ENCODE peak calls at places on chromosomes 12 and 14, in nine cellular contexts. M is activated T-helper 9 cell treated with anti-CD3 and anti-CD28 coated beads, Interleukin-2, amount 50 U/mL, for 16 hours; U is cardiac fibroblast; T is iris pigment epithelial cell; F is GM12891; Q is ACHN; N is DMS79; R is EL; X is left ventricle myocardium inferior. V is an unnamed sample.

GRCh38 chr14:56482306-56482705 is 97.3 kb upstream of the TMEM260 start:
- DNase-seq in U (peak; percentile 41), Q (peak; percentile 19), X (no peak), T (no peak), F (no peak), N (peak; percentile 44), M (no peak), R (peak; percentile 5), V (peak; percentile 45)

GRCh38 chr14:67680941-67681340 is 6.5 kb upstream of the VTI1B start:
- DNase-seq in M (no peak), R (no peak), T (no peak), U (no peak), F (no peak), X (no peak), N (no peak), Q (no peak), V (no peak)

GRCh38 chr14:101882141-101882935 is 82.0 kb upstream of the DYNC1H1 start:
- DNase-seq in F (no peak), T (no peak), X (no peak), R (no peak), N (no peak), Q (no peak), M (no peak), U (no peak), V (no peak)

GRCh38 chr12:79296871-79297270 is 393.9 kb downstream of the PAWR start:
- DNase-seq in U (no peak), F (no peak), N (no peak), Q (no peak), M (no peak), R (no peak), X (no peak), T (no peak), V (no peak)

GRCh38 chr12:22986997-22987396 is 362.0 kb downstream of the ETNK1 start:
- DNase-seq in F (no peak), R (no peak), M (no peak), U (no peak), T (no peak), Q (no peak), X (no peak), N (no peak), V (no peak)

GRCh38 chr14:104979758-104980591 is 1.8 kb upstream of the AHNAK2 start:
- DNase-seq in Q (peak; percentile 69), T (peak; percentile 56), M (no peak), X (peak; percentile 69), F (no peak), N (peak; percentile 27), R (no peak), U (peak; percentile 60), V (no peak)

GRCh38 chr12:53798575-53798974 is 46.8 kb upstream of the CISTR start:
- DNase-seq in M (no peak), F (no peak), R (no peak), N (no peak), U (peak; percentile 18), Q (no peak), T (peak; percentile 17), X (no peak), V (no peak)

GRCh38 chr14:20802341-20803084 is at the start of gene RNASE1:
- DNase-seq in M (no peak), Q (no peak), T (no peak), F (no peak), X (peak; percentile 34), N (no peak), U (peak; percentile 37), R (no peak), V (no peak)

GRCh38 chr14:52767058-52767833 is 24.2 kb downstream of the GNPNAT1 start:
- DNase-seq in M (no peak), T (no peak), R (no peak), Q (no peak), X (no peak), F (no peak), U (no peak), N (no peak), V (no peak)

GRCh38 chr14:103243764-103244737 is 90.0 kb upstream of the EIF5 start:
- DNase-seq in R (no peak), M (no peak), T (peak; percentile 17), X (no peak), N (peak; percentile 7), U (no peak), F (no peak), Q (peak; percentile 16), V (no peak)

GRCh38 chr12:132724506-132725220 is 14.0 kb downstream of the PGAM5 start:
- DNase-seq in F (no peak), Q (no peak), U (no peak), M (no peak), N (no peak), X (no peak), T (no peak), R (no peak), V (no peak)

GRCh38 chr12:56020437-56021189 is at the start of gene IKZF4:
- DNase-seq in U (peak; percentile 85), R (no peak), X (no peak), Q (no peak), M (no peak), T (peak; percentile 28), N (no peak), F (no peak), V (no peak)

GRCh38 chr14:104069541-104069940 is 16.0 kb upstream of the ASPG start:
- DNase-seq in T (no peak), U (no peak), F (no peak), N (no peak), Q (no peak), M (no peak), X (no peak), R (no peak), V (no peak)

GRCh38 chr12:12212769-12213168 is 54.1 kb downstream of the LRP6 start:
- DNase-seq in R (no peak), N (no peak), M (no peak), X (no peak), Q (no peak), U (no peak), T (no peak), F (no peak), V (no peak)

GRCh38 chr14:75044322-75044721 is 6.9 kb downstream of the MLH3 start:
- DNase-seq in R (peak; percentile 69), F (no peak), M (no peak), U (peak; percentile 54), T (peak; percentile 90), Q (peak; percentile 50), X (no peak), N (no peak), V (no peak)

GRCh38 chr12:63865448-63865847 is 20.9 kb downstream of the SRGAP1 start:
- DNase-seq in M (no peak), R (no peak), N (no peak), T (no peak), F (no peak), Q (no peak), U (no peak), X (no peak), V (no peak)

GRCh38 chr12:13566286-13566685 is 369.8 kb downstream of the EMP1 start:
- DNase-seq in R (no peak), F (no peak), N (no peak), Q (no peak), U (no peak), X (no peak), M (no peak), T (peak; percentile 5), V (no peak)

GRCh38 chr14:58663494-58664111 is 25.8 kb downstream of the DACT1 start:
- DNase-seq in M (no peak), U (peak; percentile 69), X (no peak), Q (peak; percentile 2), N (peak; percentile 79), T (peak; percentile 97), F (no peak), R (peak; percentile 94), V (no peak)

GRCh38 chr12:107557589-107558100 is 128.0 kb upstream of the PWP1 start:
- DNase-seq in M (no peak), T (no peak), R (no peak), U (no peak), Q (no peak), F (no peak), X (no peak), N (no peak), V (no peak)

GRCh38 chr12:31220633-31221565 is 105.1 kb downstream of the SINHCAF start:
- DNase-seq in X (no peak), U (peak; percentile 55), T (peak; percentile 80), F (no peak), Q (no peak), R (no peak), N (no peak), M (no peak), V (no peak)

GRCh38 chr12:25501565-25501964 is 51.5 kb downstream of the LMNTD1 start:
- DNase-seq in M (no peak), X (no peak), Q (no peak), U (no peak), N (no peak), R (peak; percentile 42), F (no peak), T (peak; percentile 74), V (no peak)